ENCODE peak calls at places on chromosomes 1 and 21, in five cellular contexts. R is T-cell; T is heart right ventricle; J is HL-60; G is activated T-cell treated with anti-CD3 and anti-CD28 coated beads, Interleukin-2, amount 50 U/mL, for 72 hours. E is an unnamed sample.
A peak's percentile ranks its signal among the peaks of the same experiment; 100 is the strongest.

GRCh38 chr1:59136541-59137335 is 160.2 kb upstream of the FGGY start:
- DNase-seq in R (no peak), T (no peak), J (peak; percentile 76), G (no peak), E (no peak)

GRCh38 chr1:174769961-174770549 is 229.7 kb upstream of the CACYBP start:
- DNase-seq in R (peak; percentile 5), T (no peak), J (peak; percentile 8), G (no peak), E (no peak)

GRCh38 chr1:201538618-201539551 is at the start of gene NAV1:
- DNase-seq in R (no peak), T (peak; percentile 70), J (peak; percentile 21), G (peak; percentile 15), E (peak; percentile 67)

GRCh38 chr1:203672354-203672753 is 45.7 kb downstream of the ATP2B4 start:
- DNase-seq in R (peak; percentile 48), T (peak; percentile 72), J (no peak), G (no peak), E (no peak)

GRCh38 chr1:96384611-96385010 is 337.0 kb upstream of the PTBP2 start:
- DNase-seq in R (no peak), T (no peak), J (no peak), G (no peak), E (no peak)

GRCh38 chr1:89600792-89601191 is 32.1 kb upstream of the LRRC8C start:
- DNase-seq in R (no peak), T (no peak), J (no peak), G (no peak), E (no peak)

GRCh38 chr1:197066719-197067456 is at the start of gene F13B:
- DNase-seq in R (no peak), T (no peak), J (no peak), G (no peak), E (no peak)

GRCh38 chr1:234707641-234708040 is 97.7 kb upstream of the IRF2BP2 start:
- DNase-seq in R (no peak), T (no peak), J (peak; percentile 52), G (no peak), E (no peak)

GRCh38 chr1:200346744-200347143 is 63.1 kb downstream of the ZNF281 start:
- DNase-seq in R (no peak), T (no peak), J (no peak), G (no peak), E (no peak)

GRCh38 chr1:56803561-56804156 is 15.5 kb downstream of the FYB2 start:
- DNase-seq in R (no peak), T (no peak), J (peak; percentile 12), G (no peak), E (no peak)

GRCh38 chr1:242847390-242847993 is 323.0 kb upstream of the PLD5 start:
- DNase-seq in R (no peak), T (no peak), J (no peak), G (no peak), E (no peak)

GRCh38 chr1:9835758-9836631 is 12.2 kb upstream of the CLSTN1 start:
- DNase-seq in R (no peak), T (peak; percentile 28), J (no peak), G (no peak), E (no peak)

GRCh38 chr21:42777064-42777756 is 102.1 kb downstream of the WDR4 start:
- DNase-seq in R (no peak), T (no peak), J (no peak), G (no peak), E (no peak)

GRCh38 chr1:228074954-228075730 is 7.4 kb upstream of the ARF1 start:
- DNase-seq in R (no peak), T (no peak), J (no peak), G (no peak), E (no peak)

GRCh38 chr21:29155118-29155932 is 24.9 kb downstream of the MAP3K7CL start:
- DNase-seq in R (no peak), T (peak; percentile 74), J (no peak), G (no peak), E (no peak)

GRCh38 chr1:53686371-53687267 is 52.3 kb downstream of the GLIS1 start:
- DNase-seq in R (no peak), T (no peak), J (no peak), G (no peak), E (no peak)

GRCh38 chr1:89540406-89540970 is 15.9 kb downstream of the LRRC8B start:
- DNase-seq in R (no peak), T (no peak), J (peak; percentile 21), G (peak; percentile 25), E (peak; percentile 65)

GRCh38 chr1:98104285-98104684 is 183.5 kb upstream of the DPYD start:
- DNase-seq in R (no peak), T (no peak), J (no peak), G (no peak), E (no peak)

GRCh38 chr1:150579955-150580642 is 689 bp upstream of the MCL1 start:
- DNase-seq in R (no peak), T (no peak), J (no peak), G (no peak), E (no peak)

GRCh38 chr1:245996806-245997205 is 510.3 kb downstream of the SMYD3 start:
- DNase-seq in R (no peak), T (no peak), J (no peak), G (no peak), E (no peak)